ENCODE peak calls at places on chromosome 17, in seven cellular contexts. One of them, this sample, is unnamed.

GRCh38 chr17:65743313-65743665 is 181.8 kb upstream of the AXIN2 start:
- DNase-seq in H9: no peak
- DNase-seq in fibroblast of mammary gland: peak; percentile 47
- DNase-seq in cardiac muscle cell: no peak
- DNase-seq in CD4-positive, alpha-beta T cell: no peak
- DNase-seq in tibial artery: no peak
- DNase-seq in GM10248: no peak
- DNase-seq in this sample: no peak

GRCh38 chr17:6019959-6020358 is 50.2 kb upstream of the WSCD1 start:
- DNase-seq in H9: no peak
- DNase-seq in fibroblast of mammary gland: peak; percentile 4
- DNase-seq in cardiac muscle cell: no peak
- DNase-seq in CD4-positive, alpha-beta T cell: no peak
- DNase-seq in tibial artery: no peak
- DNase-seq in GM10248: no peak
- DNase-seq in this sample: no peak

GRCh38 chr17:29929006-29929543 is 953 bp downstream of the SSH2 start:
- DNase-seq in H9: peak; percentile 45
- DNase-seq in fibroblast of mammary gland: peak; percentile 34
- DNase-seq in cardiac muscle cell: peak; percentile 64
- DNase-seq in CD4-positive, alpha-beta T cell: peak; percentile 1
- DNase-seq in tibial artery: no peak
- DNase-seq in GM10248: no peak
- DNase-seq in this sample: no peak

GRCh38 chr17:81365148-81365600 is 30.1 kb upstream of the BAHCC1 start:
- DNase-seq in H9: peak; percentile 82
- DNase-seq in fibroblast of mammary gland: peak; percentile 80
- DNase-seq in cardiac muscle cell: peak; percentile 81
- DNase-seq in CD4-positive, alpha-beta T cell: no peak
- DNase-seq in tibial artery: no peak
- DNase-seq in GM10248: no peak
- DNase-seq in this sample: no peak

GRCh38 chr17:1108810-1109605 is 70.8 kb downstream of the ABR start:
- DNase-seq in H9: no peak
- DNase-seq in fibroblast of mammary gland: peak; percentile 40
- DNase-seq in cardiac muscle cell: peak; percentile 66
- DNase-seq in CD4-positive, alpha-beta T cell: peak; percentile 50
- DNase-seq in tibial artery: peak; percentile 80
- DNase-seq in GM10248: peak; percentile 71
- DNase-seq in this sample: no peak

GRCh38 chr17:51152766-51153209 is 571 bp upstream of the NME1 start:
- DNase-seq in H9: no peak
- DNase-seq in fibroblast of mammary gland: peak; percentile 47
- DNase-seq in cardiac muscle cell: no peak
- DNase-seq in CD4-positive, alpha-beta T cell: no peak
- DNase-seq in tibial artery: no peak
- DNase-seq in GM10248: no peak
- DNase-seq in this sample: no peak

GRCh38 chr17:41415833-41416335 is 8.5 kb downstream of the KRT37 start:
- DNase-seq in H9: no peak
- DNase-seq in fibroblast of mammary gland: no peak
- DNase-seq in cardiac muscle cell: no peak
- DNase-seq in CD4-positive, alpha-beta T cell: no peak
- DNase-seq in tibial artery: no peak
- DNase-seq in GM10248: no peak
- DNase-seq in this sample: no peak

GRCh38 chr17:19569785-19570496 is 36.3 kb downstream of the SLC47A1 start:
- DNase-seq in H9: no peak
- DNase-seq in fibroblast of mammary gland: no peak
- DNase-seq in cardiac muscle cell: no peak
- DNase-seq in CD4-positive, alpha-beta T cell: no peak
- DNase-seq in tibial artery: no peak
- DNase-seq in GM10248: no peak
- DNase-seq in this sample: no peak

GRCh38 chr17:42698736-42699414 is 16.5 kb downstream of the CNTNAP1 start:
- DNase-seq in H9: no peak
- DNase-seq in fibroblast of mammary gland: peak; percentile 92
- DNase-seq in cardiac muscle cell: no peak
- DNase-seq in CD4-positive, alpha-beta T cell: no peak
- DNase-seq in tibial artery: peak; percentile 66
- DNase-seq in GM10248: no peak
- DNase-seq in this sample: no peak

GRCh38 chr17:51258756-51259573 is 884 bp downstream of the MBTD1 start:
- DNase-seq in H9: peak; percentile 61
- DNase-seq in fibroblast of mammary gland: no peak
- DNase-seq in cardiac muscle cell: peak; percentile 59
- DNase-seq in CD4-positive, alpha-beta T cell: no peak
- DNase-seq in tibial artery: no peak
- DNase-seq in GM10248: peak; percentile 15
- DNase-seq in this sample: no peak

GRCh38 chr17:34195987-34196386 is 59.1 kb upstream of the CCL2 start:
- DNase-seq in H9: no peak
- DNase-seq in fibroblast of mammary gland: no peak
- DNase-seq in cardiac muscle cell: no peak
- DNase-seq in CD4-positive, alpha-beta T cell: no peak
- DNase-seq in tibial artery: no peak
- DNase-seq in GM10248: no peak
- DNase-seq in this sample: no peak

GRCh38 chr17:68238488-68238887 is 9.4 kb upstream of the AMZ2 start:
- DNase-seq in H9: no peak
- DNase-seq in fibroblast of mammary gland: no peak
- DNase-seq in cardiac muscle cell: no peak
- DNase-seq in CD4-positive, alpha-beta T cell: no peak
- DNase-seq in tibial artery: no peak
- DNase-seq in GM10248: no peak
- DNase-seq in this sample: no peak

GRCh38 chr17:21058098-21058893 is 15.5 kb upstream of the USP22 start:
- DNase-seq in H9: peak; percentile 57
- DNase-seq in fibroblast of mammary gland: peak; percentile 70
- DNase-seq in cardiac muscle cell: no peak
- DNase-seq in CD4-positive, alpha-beta T cell: no peak
- DNase-seq in tibial artery: no peak
- DNase-seq in GM10248: no peak
- DNase-seq in this sample: no peak

GRCh38 chr17:81247339-81247990 is 8.3 kb downstream of the NDUFAF8 start:
- DNase-seq in H9: no peak
- DNase-seq in fibroblast of mammary gland: no peak
- DNase-seq in cardiac muscle cell: no peak
- DNase-seq in CD4-positive, alpha-beta T cell: no peak
- DNase-seq in tibial artery: no peak
- DNase-seq in GM10248: no peak
- DNase-seq in this sample: no peak

GRCh38 chr17:35808240-35808961 is 883 bp upstream of the TAF15 start:
- DNase-seq in H9: no peak
- DNase-seq in fibroblast of mammary gland: no peak
- DNase-seq in cardiac muscle cell: no peak
- DNase-seq in CD4-positive, alpha-beta T cell: no peak
- DNase-seq in tibial artery: no peak
- DNase-seq in GM10248: no peak
- DNase-seq in this sample: no peak

GRCh38 chr17:42472709-42473521 is 14.2 kb downstream of the ATP6V0A1 start:
- DNase-seq in H9: no peak
- DNase-seq in fibroblast of mammary gland: peak; percentile 97
- DNase-seq in cardiac muscle cell: no peak
- DNase-seq in CD4-positive, alpha-beta T cell: no peak
- DNase-seq in tibial artery: no peak
- DNase-seq in GM10248: no peak
- DNase-seq in this sample: no peak

GRCh38 chr17:17358060-17358751 is 55.0 kb downstream of the NT5M start:
- DNase-seq in H9: no peak
- DNase-seq in fibroblast of mammary gland: no peak
- DNase-seq in cardiac muscle cell: no peak
- DNase-seq in CD4-positive, alpha-beta T cell: no peak
- DNase-seq in tibial artery: peak; percentile 25
- DNase-seq in GM10248: no peak
- DNase-seq in this sample: no peak

GRCh38 chr17:65595071-65595655 is 33.7 kb upstream of the AXIN2 start:
- DNase-seq in H9: no peak
- DNase-seq in fibroblast of mammary gland: no peak
- DNase-seq in cardiac muscle cell: no peak
- DNase-seq in CD4-positive, alpha-beta T cell: no peak
- DNase-seq in tibial artery: no peak
- DNase-seq in GM10248: no peak
- DNase-seq in this sample: no peak

GRCh38 chr17:17305282-17305801 is 2.2 kb downstream of the NT5M start:
- DNase-seq in H9: no peak
- DNase-seq in fibroblast of mammary gland: no peak
- DNase-seq in cardiac muscle cell: peak; percentile 36
- DNase-seq in CD4-positive, alpha-beta T cell: no peak
- DNase-seq in tibial artery: peak; percentile 40
- DNase-seq in GM10248: peak; percentile 79
- DNase-seq in this sample: no peak

GRCh38 chr17:27793168-27793905 is 7.0 kb downstream of the NOS2 start:
- DNase-seq in H9: peak; percentile 52
- DNase-seq in fibroblast of mammary gland: peak; percentile 1
- DNase-seq in cardiac muscle cell: peak; percentile 67
- DNase-seq in CD4-positive, alpha-beta T cell: no peak
- DNase-seq in tibial artery: no peak
- DNase-seq in GM10248: no peak
- DNase-seq in this sample: no peak

GRCh38 chr17:57329380-57330214 is 73.3 kb downstream of the MSI2 start:
- DNase-seq in H9: no peak
- DNase-seq in fibroblast of mammary gland: peak; percentile 40
- DNase-seq in cardiac muscle cell: peak; percentile 20
- DNase-seq in CD4-positive, alpha-beta T cell: no peak
- DNase-seq in tibial artery: no peak
- DNase-seq in GM10248: no peak
- DNase-seq in this sample: no peak
- TF ChIP-seq CTCF in H9: no peak
- TF ChIP-seq CTCF in fibroblast of mammary gland: no peak
- TF ChIP-seq CTCF in cardiac muscle cell: no peak
- TF ChIP-seq CTCF in CD4-positive, alpha-beta T cell: no peak
- TF ChIP-seq CTCF in tibial artery: no peak
- TF ChIP-seq CTCF in GM10248: no peak
- TF ChIP-seq CTCF in this sample: no peak

GRCh38 chr17:49694847-49695697 is 12.7 kb downstream of the SLC35B1 start:
- DNase-seq in H9: peak; percentile 62
- DNase-seq in fibroblast of mammary gland: peak; percentile 17
- DNase-seq in cardiac muscle cell: peak; percentile 61
- DNase-seq in CD4-positive, alpha-beta T cell: peak; percentile 67
- DNase-seq in tibial artery: no peak
- DNase-seq in GM10248: peak; percentile 68
- DNase-seq in this sample: peak; percentile 93
- TF ChIP-seq CTCF in H9: peak; percentile 94
- TF ChIP-seq CTCF in fibroblast of mammary gland: peak; percentile 89
- TF ChIP-seq CTCF in cardiac muscle cell: peak; percentile 93
- TF ChIP-seq CTCF in CD4-positive, alpha-beta T cell: peak; percentile 92
- TF ChIP-seq CTCF in tibial artery: peak; percentile 98
- TF ChIP-seq CTCF in GM10248: peak; percentile 78
- TF ChIP-seq CTCF in this sample: peak; percentile 50

GRCh38 chr17:50146230-50146926 is 4.1 kb downstream of the PPP1R9B start:
- DNase-seq in H9: no peak
- DNase-seq in fibroblast of mammary gland: no peak
- DNase-seq in cardiac muscle cell: no peak
- DNase-seq in CD4-positive, alpha-beta T cell: no peak
- DNase-seq in tibial artery: no peak
- DNase-seq in GM10248: no peak
- DNase-seq in this sample: no peak
- TF ChIP-seq CTCF in H9: no peak
- TF ChIP-seq CTCF in fibroblast of mammary gland: no peak
- TF ChIP-seq CTCF in cardiac muscle cell: no peak
- TF ChIP-seq CTCF in CD4-positive, alpha-beta T cell: no peak
- TF ChIP-seq CTCF in tibial artery: no peak
- TF ChIP-seq CTCF in GM10248: no peak
- TF ChIP-seq CTCF in this sample: no peak

GRCh38 chr17:78937561-78937960 is 12.4 kb upstream of the TIMP2 start:
- DNase-seq in H9: no peak
- DNase-seq in fibroblast of mammary gland: no peak
- DNase-seq in cardiac muscle cell: no peak
- DNase-seq in CD4-positive, alpha-beta T cell: no peak
- DNase-seq in tibial artery: no peak
- DNase-seq in GM10248: no peak
- DNase-seq in this sample: no peak

GRCh38 chr17:78935419-78936323 is 10.5 kb upstream of the TIMP2 start:
- DNase-seq in H9: peak; percentile 29
- DNase-seq in fibroblast of mammary gland: peak; percentile 99
- DNase-seq in cardiac muscle cell: no peak
- DNase-seq in CD4-positive, alpha-beta T cell: no peak
- DNase-seq in tibial artery: peak; percentile 87
- DNase-seq in GM10248: no peak
- DNase-seq in this sample: no peak

GRCh38 chr17:78934681-78935418 is 9.7 kb upstream of the TIMP2 start:
- DNase-seq in H9: peak; percentile 30
- DNase-seq in fibroblast of mammary gland: no peak
- DNase-seq in cardiac muscle cell: no peak
- DNase-seq in CD4-positive, alpha-beta T cell: no peak
- DNase-seq in tibial artery: no peak
- DNase-seq in GM10248: no peak
- DNase-seq in this sample: no peak

GRCh38 chr17:78933025-78933958 is 8.1 kb upstream of the TIMP2 start:
- DNase-seq in H9: peak; percentile 35
- DNase-seq in fibroblast of mammary gland: peak; percentile 99
- DNase-seq in cardiac muscle cell: no peak
- DNase-seq in CD4-positive, alpha-beta T cell: peak; percentile 19
- DNase-seq in tibial artery: peak; percentile 92
- DNase-seq in GM10248: peak; percentile 50
- DNase-seq in this sample: no peak

DNA sequence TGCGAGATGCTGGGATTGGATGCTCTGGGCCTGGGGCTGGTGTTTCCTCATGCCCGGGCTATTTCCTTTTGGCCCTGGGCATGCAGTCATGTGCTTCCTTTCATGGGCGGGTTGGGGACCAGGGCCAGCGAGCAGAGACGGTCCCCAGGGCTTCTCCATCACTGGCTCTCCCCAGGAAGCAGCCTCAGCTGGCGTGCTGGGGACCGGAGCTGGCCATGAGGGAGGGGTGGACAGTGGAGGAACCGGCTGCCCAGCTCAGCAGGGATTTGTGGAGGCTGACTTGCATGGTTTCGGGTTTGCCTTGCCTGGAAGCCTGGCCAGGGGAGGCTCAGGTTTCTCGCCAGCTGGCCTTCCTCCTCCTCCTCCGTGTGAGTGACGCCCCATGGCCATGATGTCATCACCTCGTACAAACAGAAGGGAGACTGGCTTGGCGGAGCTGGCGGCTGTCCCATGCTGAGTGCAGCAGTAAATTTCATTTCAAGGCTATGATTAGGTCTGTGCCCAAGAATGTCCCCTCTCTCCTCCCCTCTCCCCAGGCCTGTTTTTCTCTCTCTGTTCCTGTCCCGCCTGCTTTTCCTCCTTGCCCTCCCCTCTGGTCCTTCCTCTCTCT is 8.9 kb upstream of the TIMP2 start:
- DNase-seq in H9: peak; percentile 82
- DNase-seq in fibroblast of mammary gland: peak; percentile 99
- DNase-seq in cardiac muscle cell: peak; percentile 46
- DNase-seq in CD4-positive, alpha-beta T cell: no peak
- DNase-seq in tibial artery: peak; percentile 99
- DNase-seq in GM10248: no peak
- DNase-seq in this sample: peak; percentile 86
- TF ChIP-seq CTCF in H9: no peak
- TF ChIP-seq CTCF in fibroblast of mammary gland: no peak
- TF ChIP-seq CTCF in cardiac muscle cell: no peak
- TF ChIP-seq CTCF in CD4-positive, alpha-beta T cell: no peak
- TF ChIP-seq CTCF in tibial artery: no peak
- TF ChIP-seq CTCF in GM10248: no peak
- TF ChIP-seq CTCF in this sample: no peak

This sample was measured in omental fat pad.